ENCODE peak calls at places on chromosomes 16 and 17, in four cellular contexts. One of them, this sample, is unnamed.

GRCh38 chr17:79948918-79949645 is 86.6 kb downstream of the TBC1D16 start:
- DNase-seq in K562: no peak
- DNase-seq in HepG2: no peak
- DNase-seq in A549: no peak
- DNase-seq in this sample: no peak

GRCh38 chr16:67884-68789 is 4.3 kb downstream of the RHBDF1 start:
- DNase-seq in HepG2: no peak
- DNase-seq in A549: no peak
- DNase-seq in K562: no peak
- DNase-seq in this sample: no peak

GRCh38 chr17:39709319-39709997 is 9.6 kb downstream of the ERBB2 start:
- DNase-seq in HepG2: no peak
- DNase-seq in A549: no peak
- DNase-seq in K562: no peak
- DNase-seq in this sample: no peak

GRCh38 chr17:43570518-43570928 is 24.4 kb upstream of the ETV4 start:
- DNase-seq in K562: no peak
- DNase-seq in HepG2: no peak
- DNase-seq in A549: no peak
- DNase-seq in this sample: no peak

GRCh38 chr16:17556276-17557052 is 85.7 kb upstream of the XYLT1 start:
- DNase-seq in K562: peak; percentile 59
- DNase-seq in HepG2: peak; percentile 49
- DNase-seq in A549: peak; percentile 13
- DNase-seq in this sample: peak; percentile 38

GRCh38 chr16:30010817-30011504 is at the start of gene DOC2A:
- DNase-seq in HepG2: no peak
- DNase-seq in A549: no peak
- DNase-seq in K562: peak; percentile 74
- DNase-seq in this sample: peak; percentile 81

GRCh38 chr17:73710095-73710592 is 65.9 kb upstream of the SDK2 start:
- DNase-seq in HepG2: peak; percentile 54
- DNase-seq in A549: peak; percentile 79
- DNase-seq in K562: peak; percentile 84
- DNase-seq in this sample: peak; percentile 83

GRCh38 chr16:11681977-11682654 is 13.9 kb downstream of the SNN start:
- DNase-seq in A549: no peak
- DNase-seq in K562: no peak
- DNase-seq in HepG2: no peak
- DNase-seq in this sample: no peak

GRCh38 chr17:79019631-79020584 is 4.1 kb upstream of the C1QTNF1 start:
- DNase-seq in A549: peak; percentile 71
- DNase-seq in HepG2: peak; percentile 79
- DNase-seq in K562: peak; percentile 48
- DNase-seq in this sample: no peak

GRCh38 chr17:45043813-45044540 is 7.5 kb downstream of the DCAKD start:
- DNase-seq in HepG2: peak; percentile 69
- DNase-seq in A549: no peak
- DNase-seq in K562: no peak
- DNase-seq in this sample: no peak

GRCh38 chr16:87602005-87602790 is at the start of gene JPH3:
- DNase-seq in K562: peak; percentile 73
- DNase-seq in A549: no peak
- DNase-seq in HepG2: no peak
- DNase-seq in this sample: peak; percentile 62

GRCh38 chr17:19946921-19947320 is 30.7 kb downstream of the AKAP10 start:
- DNase-seq in HepG2: no peak
- DNase-seq in K562: no peak
- DNase-seq in A549: no peak
- DNase-seq in this sample: no peak
- TF ChIP-seq BHLHE40 in HepG2: no peak
- TF ChIP-seq BHLHE40 in K562: no peak
- TF ChIP-seq BHLHE40 in A549: no peak
- TF ChIP-seq BHLHE40 in this sample: no peak

DNA sequence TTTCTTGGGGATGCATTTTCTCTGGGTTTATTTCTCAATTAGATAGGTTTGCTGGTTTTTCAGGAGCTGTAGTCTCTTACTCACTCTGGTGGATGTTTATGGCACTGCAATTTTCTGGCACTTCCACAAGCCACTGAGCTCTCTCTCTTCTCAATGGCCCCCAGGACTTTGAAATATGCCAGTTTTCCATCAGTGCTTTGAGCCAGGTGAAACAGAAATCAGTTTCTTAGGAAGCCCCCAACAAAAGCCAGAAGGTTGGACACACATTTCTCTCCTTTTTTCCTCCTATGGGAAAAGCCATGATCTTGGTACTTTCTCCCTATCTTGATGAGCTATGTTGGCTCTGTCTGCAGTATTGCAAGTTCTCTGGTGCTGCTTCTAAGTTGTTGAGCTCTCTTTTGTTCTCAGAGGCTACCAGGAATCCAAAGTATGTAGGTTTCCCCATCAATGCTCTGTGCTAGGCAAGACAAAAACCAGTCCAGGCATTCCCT is 90.7 kb upstream of the SMIM36 start:
- DNase-seq in A549: peak; percentile 40
- DNase-seq in K562: peak; percentile 20
- DNase-seq in HepG2: peak; percentile 39
- DNase-seq in this sample: peak; percentile 24
- TF ChIP-seq BHLHE40 in A549: no peak
- TF ChIP-seq BHLHE40 in K562: no peak
- TF ChIP-seq BHLHE40 in HepG2: no peak
- TF ChIP-seq BHLHE40 in this sample: no peak

DNA sequence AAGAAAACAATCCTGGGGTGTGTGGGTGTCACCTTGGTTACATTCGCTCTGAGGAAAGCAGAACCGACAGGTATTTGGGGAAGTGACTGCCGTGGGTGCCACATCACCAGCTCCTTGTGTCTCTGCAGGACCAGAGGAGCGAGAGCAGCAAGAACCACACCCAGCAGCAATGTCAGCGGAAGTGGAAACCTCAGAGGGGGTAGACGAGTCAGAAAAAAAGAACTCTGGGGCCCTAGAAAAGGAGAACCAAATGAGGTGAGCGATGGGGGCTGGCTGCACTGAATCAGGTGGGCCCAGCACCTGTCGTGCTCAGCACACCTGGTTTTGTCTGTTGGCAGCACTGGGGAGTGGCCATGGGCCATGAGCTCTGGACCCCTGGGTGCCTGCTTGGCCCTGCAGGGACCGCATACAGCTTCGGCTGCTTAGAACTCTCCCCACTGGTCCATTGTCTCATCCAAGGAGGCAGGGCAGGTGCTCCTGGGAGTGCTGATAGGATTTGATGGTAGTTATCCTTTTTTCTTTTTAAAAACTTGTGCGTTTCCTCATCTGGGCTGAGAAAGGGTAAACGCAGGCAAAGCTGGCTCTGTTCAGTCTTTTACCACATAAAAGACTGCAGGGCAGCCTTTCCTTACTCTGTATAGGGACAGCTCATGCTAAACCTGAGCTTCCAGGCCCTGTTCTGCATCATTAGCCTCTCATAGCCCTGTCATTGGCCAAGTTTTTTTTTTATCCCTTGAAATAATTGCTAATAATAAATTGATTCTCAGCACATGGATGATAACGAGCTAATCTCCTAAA is 29.4 kb downstream of the HMOX2 start:
- DNase-seq in A549: no peak
- DNase-seq in HepG2: no peak
- DNase-seq in K562: no peak
- DNase-seq in this sample: no peak
- TF ChIP-seq BHLHE40 in A549: no peak
- TF ChIP-seq BHLHE40 in HepG2: no peak
- TF ChIP-seq BHLHE40 in K562: no peak
- TF ChIP-seq BHLHE40 in this sample: no peak

GRCh38 chr16:27515874-27516353 is 33.8 kb downstream of the GTF3C1 start:
- DNase-seq in K562: peak; percentile 62
- DNase-seq in HepG2: peak; percentile 36
- DNase-seq in A549: peak; percentile 69
- DNase-seq in this sample: peak; percentile 77
- TF ChIP-seq BHLHE40 in K562: no peak
- TF ChIP-seq BHLHE40 in HepG2: no peak
- TF ChIP-seq BHLHE40 in A549: no peak
- TF ChIP-seq BHLHE40 in this sample: no peak

GRCh38 chr17:2085648-2085949 is 30.7 kb downstream of the HIC1 start:
- DNase-seq in A549: no peak
- DNase-seq in HepG2: no peak
- DNase-seq in K562: no peak
- DNase-seq in this sample: no peak
- TF ChIP-seq BHLHE40 in A549: no peak
- TF ChIP-seq BHLHE40 in HepG2: no peak
- TF ChIP-seq BHLHE40 in K562: no peak
- TF ChIP-seq BHLHE40 in this sample: no peak

DNA sequence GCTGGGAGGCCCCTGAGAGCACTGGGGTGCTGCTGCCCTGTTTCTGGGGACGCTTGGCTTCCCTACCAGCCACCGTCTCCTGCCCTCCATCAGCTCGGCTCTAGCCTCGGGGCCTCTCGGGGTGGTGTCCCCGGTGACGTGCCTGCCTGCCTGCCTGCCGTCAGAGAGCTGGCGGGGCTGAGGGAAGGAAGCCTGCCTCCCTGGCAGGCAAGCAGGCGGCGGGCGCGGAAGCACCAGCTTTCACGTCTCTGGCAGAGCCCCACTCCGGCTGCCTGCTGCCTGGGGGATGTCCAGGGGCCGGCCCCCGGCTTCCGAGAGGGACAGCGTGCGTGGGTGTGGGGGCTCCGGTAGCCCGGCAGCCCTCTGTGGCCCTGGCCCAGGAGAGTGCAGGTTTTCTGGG is 9.3 kb downstream of the CENPX start:
- DNase-seq in HepG2: no peak
- DNase-seq in A549: no peak
- DNase-seq in K562: no peak
- DNase-seq in this sample: no peak
- TF ChIP-seq BHLHE40 in HepG2: no peak
- TF ChIP-seq BHLHE40 in A549: no peak
- TF ChIP-seq BHLHE40 in K562: no peak
- TF ChIP-seq BHLHE40 in this sample: no peak

DNA sequence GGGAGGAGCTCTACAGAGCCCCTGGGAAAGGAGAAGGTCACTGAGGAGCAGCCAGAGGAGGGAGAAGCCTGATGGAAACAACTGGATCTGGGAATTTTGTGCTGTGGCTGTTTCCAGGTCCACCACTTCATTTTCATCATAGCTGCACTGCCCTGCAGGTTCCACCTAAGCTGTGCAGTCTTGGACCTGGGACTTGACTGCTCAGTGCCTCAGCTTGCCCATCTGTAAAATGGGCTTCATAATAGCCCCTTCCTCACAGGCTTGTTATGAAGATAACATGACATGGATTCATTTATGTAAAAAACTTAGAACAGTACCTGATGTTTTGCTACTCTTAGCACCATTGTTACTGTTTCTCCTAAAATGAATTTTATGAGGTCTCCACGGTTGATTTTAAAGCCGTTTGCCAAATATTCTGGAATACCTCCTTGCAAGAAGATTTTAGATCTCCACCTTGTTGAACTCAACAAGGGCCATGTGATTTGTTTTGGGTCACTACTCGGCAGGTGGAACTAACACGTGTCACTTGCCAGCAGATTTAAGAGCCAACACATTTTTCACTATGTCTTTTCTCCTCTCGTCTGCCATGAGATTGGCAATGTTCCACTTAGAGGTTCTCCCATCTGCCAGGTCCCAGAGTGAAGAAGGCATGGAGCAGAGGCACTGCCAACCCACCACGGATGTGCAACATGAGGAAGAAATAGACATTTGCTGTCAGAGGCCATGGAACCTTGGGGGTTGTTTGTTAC is 18.8 kb upstream of the GRIN2A start:
- DNase-seq in A549: no peak
- DNase-seq in HepG2: no peak
- DNase-seq in K562: no peak
- DNase-seq in this sample: no peak
- TF ChIP-seq BHLHE40 in A549: no peak
- TF ChIP-seq BHLHE40 in HepG2: no peak
- TF ChIP-seq BHLHE40 in K562: no peak
- TF ChIP-seq BHLHE40 in this sample: no peak

GRCh38 chr16:67538666-67539101 is 10.1 kb downstream of the RIPOR1 start:
- DNase-seq in A549: no peak
- DNase-seq in HepG2: no peak
- DNase-seq in K562: no peak
- DNase-seq in this sample: no peak
- TF ChIP-seq BHLHE40 in A549: no peak
- TF ChIP-seq BHLHE40 in HepG2: no peak
- TF ChIP-seq BHLHE40 in K562: no peak
- TF ChIP-seq BHLHE40 in this sample: no peak

DNA sequence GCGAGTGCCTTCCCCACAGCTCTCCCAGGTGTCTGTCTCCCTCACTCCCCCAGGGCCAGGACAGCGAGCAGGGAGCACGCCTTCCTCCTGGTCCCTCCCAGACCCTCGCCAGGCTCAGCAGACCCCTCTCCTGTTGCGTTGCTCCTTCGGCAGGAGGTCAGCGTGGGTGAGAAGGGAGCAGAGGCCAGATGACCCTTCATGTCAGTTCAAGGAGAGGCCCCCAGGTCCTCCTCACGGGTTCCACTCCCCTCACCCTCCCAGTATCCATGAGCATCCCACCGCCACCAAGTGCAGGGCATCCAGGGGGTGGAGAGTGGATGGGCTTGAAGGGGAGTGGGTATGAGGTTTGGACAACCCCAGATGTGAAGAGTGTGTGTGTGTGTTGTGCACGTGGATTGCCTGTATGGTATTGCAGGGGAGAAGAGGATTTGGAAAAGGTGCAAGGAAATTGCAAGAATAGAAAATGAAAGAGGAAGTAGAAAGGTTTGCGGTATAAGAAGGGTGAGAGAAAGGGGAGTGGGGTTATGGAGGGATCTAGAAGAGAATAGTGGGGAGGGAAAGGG is 17.7 kb downstream of the SGCA start:
- DNase-seq in A549: no peak
- DNase-seq in HepG2: no peak
- DNase-seq in K562: no peak
- DNase-seq in this sample: no peak
- TF ChIP-seq BHLHE40 in A549: no peak
- TF ChIP-seq BHLHE40 in HepG2: no peak
- TF ChIP-seq BHLHE40 in K562: no peak
- TF ChIP-seq BHLHE40 in this sample: no peak

This sample was measured in HEK293T.